ENCODE peak calls at places on chromosomes 5 and 9, in four cellular contexts. X, J, W and A are unnamed samples.
A peak's percentile ranks its signal among the peaks of the same experiment; 100 is the strongest.

GRCh38 chr5:24643880-24644279 is 898 bp downstream of the CDH10 start:
- DNase-seq in X (no peak), J (no peak), W (no peak), A (no peak)

GRCh38 chr5:177489119-177489716 is 8.2 kb downstream of the PDLIM7 start:
- DNase-seq in J (no peak), X (no peak), W (no peak), A (no peak)

GRCh38 chr9:72041775-72042194 is 18.6 kb downstream of the C9orf57 start:
- DNase-seq in W (peak; percentile 82), X (peak; percentile 76), J (no peak), A (no peak)

GRCh38 chr9:80144856-80145255 is 573.1 kb downstream of the TLE4 start:
- DNase-seq in J (no peak), X (no peak), W (no peak), A (no peak)

GRCh38 chr5:106601605-106602004 is 1069.1 kb downstream of the EFNA5 start:
- DNase-seq in W (no peak), J (no peak), X (no peak), A (no peak)

GRCh38 chr5:110105692-110106091 is 416.0 kb downstream of the MAN2A1 start:
- DNase-seq in W (peak; percentile 41), X (no peak), J (no peak), A (no peak)

GRCh38 chr9:113621309-113621791 is 157.8 kb downstream of the RGS3 start:
- DNase-seq in J (no peak), W (peak; percentile 97), X (peak; percentile 93), A (no peak)

GRCh38 chr5:179817071-179817840 is 3.4 kb upstream of the SQSTM1 start:
- DNase-seq in W (no peak), X (no peak), J (no peak), A (no peak)

GRCh38 chr9:114141553-114142548 is 13.5 kb upstream of the COL27A1 start:
- DNase-seq in X (peak; percentile 41), J (no peak), W (peak; percentile 27), A (no peak)

GRCh38 chr9:72786948-72787347 is 165.9 kb downstream of the ALDH1A1 start:
- DNase-seq in W (peak; percentile 62), X (no peak), J (no peak), A (no peak)

GRCh38 chr5:75710630-75711029 is 6.6 kb downstream of the POC5 start:
- DNase-seq in J (no peak), X (no peak), W (no peak), A (no peak)

GRCh38 chr5:34547300-34548085 is 108.6 kb upstream of the RAI14 start:
- DNase-seq in J (no peak), X (no peak), W (no peak), A (no peak)

GRCh38 chr5:54517512-54518145 is at the start of gene SNX18:
- DNase-seq in J (peak; percentile 95), X (peak; percentile 93), W (peak; percentile 92), A (peak; percentile 87)

GRCh38 chr5:139650689-139651501 is 2.7 kb downstream of the CXXC5 start:
- DNase-seq in W (no peak), J (no peak), X (no peak), A (no peak)

GRCh38 chr9:92170848-92171247 is 55.6 kb upstream of the SPTLC1 start:
- DNase-seq in X (no peak), W (no peak), J (no peak), A (no peak)

GRCh38 chr5:78486223-78486622 is 125.8 kb downstream of the SCAMP1 start:
- DNase-seq in J (no peak), X (no peak), W (no peak), A (no peak)

GRCh38 chr5:78483809-78484521 is 123.5 kb downstream of the SCAMP1 start:
- DNase-seq in X (peak; percentile 77), W (peak; percentile 54), J (no peak), A (no peak)

DNA sequence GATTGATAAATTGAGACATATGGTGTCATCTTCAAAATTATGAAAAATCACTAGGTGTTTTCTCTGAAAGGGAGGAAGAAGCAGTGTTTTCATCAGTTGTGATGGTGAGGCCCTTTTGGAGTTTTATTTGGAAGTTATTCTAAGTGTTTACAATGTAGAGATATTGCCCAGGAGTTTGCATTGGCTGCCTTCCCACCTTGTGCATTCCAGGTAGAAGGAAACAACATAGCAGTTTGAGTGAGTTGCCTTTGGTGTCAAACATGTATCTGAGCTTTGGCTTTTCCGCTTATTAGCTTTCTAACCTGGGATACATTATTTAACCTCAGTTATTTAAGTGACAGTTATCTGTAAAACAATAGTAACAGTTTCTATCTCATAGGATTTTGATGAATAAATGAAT is 122.5 kb downstream of the SCAMP1 start:
- DNase-seq in J (no peak), X (no peak), W (no peak), A (no peak)
- H3K4me1 ChIP-seq in J (peaks cover 5% of the 10 kb centered on the region), X (peaks cover 2% of the 10 kb centered on the region), W (no peaks in the 10 kb centered on the region), A (no peaks in the 10 kb centered on the region)

GRCh38 chr5:173763410-173763809 is 124.7 kb upstream of the CPEB4 start:
- DNase-seq in W (no peak), J (no peak), X (no peak), A (no peak)
- H3K27me3 ChIP-seq in W (peaks cover 11% of the 10 kb centered on the region), J (no peaks in the 10 kb centered on the region), X (no peaks in the 10 kb centered on the region), A (no peaks in the 10 kb centered on the region)

DNA sequence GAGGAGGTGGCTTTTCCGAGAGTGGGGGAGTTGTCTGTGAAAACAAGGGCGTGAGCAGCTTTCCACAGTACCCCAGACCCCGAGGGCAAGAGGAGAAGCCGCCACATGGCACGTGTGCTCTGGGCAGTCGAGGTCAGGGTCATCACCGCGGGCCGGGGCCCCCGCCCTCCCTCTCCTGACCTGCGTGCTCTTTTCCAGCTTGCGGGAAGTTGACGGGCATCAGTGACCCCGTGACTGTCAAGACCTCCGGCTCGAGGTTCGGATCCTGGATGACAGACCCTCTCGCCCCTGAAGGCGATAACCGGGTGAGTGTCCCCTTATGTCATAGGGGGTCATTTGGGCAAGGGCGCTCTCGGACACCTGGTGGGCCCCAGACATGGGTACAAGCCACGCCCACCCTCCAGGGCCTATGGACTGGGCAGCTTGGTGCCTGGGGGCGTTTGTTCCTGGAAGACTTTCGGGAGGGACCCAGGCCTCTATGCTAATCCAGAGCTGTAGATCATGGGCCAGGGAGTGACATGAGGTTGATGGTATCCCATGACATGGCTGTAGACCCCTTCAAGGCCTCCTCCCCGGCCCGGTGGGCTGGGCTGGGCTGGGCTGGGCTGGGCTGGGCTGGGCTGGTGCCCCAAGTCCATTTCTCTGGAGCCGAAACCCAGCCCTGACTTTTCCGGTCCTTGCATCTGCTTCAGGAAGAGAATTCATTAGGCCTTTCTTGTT is 19.2 kb downstream of the OLFM1 start:
- DNase-seq in X (no peak), J (no peak), W (no peak), A (no peak)
- H3K36me3 ChIP-seq in X (no peaks in the 10 kb centered on the region), J (no peaks in the 10 kb centered on the region), W (no peaks in the 10 kb centered on the region), A (no peaks in the 10 kb centered on the region)

GRCh38 chr5:122151640-122152039 is 22.3 kb downstream of the ZNF474 start:
- DNase-seq in J (no peak), W (peak; percentile 99), X (peak; percentile 80), A (no peak)
- H3K4me1 ChIP-seq in J (peaks cover 6% of the 10 kb centered on the region), W (peaks cover 21% of the 10 kb centered on the region), X (peaks cover 34% of the 10 kb centered on the region), A (no peaks in the 10 kb centered on the region)

DNA sequence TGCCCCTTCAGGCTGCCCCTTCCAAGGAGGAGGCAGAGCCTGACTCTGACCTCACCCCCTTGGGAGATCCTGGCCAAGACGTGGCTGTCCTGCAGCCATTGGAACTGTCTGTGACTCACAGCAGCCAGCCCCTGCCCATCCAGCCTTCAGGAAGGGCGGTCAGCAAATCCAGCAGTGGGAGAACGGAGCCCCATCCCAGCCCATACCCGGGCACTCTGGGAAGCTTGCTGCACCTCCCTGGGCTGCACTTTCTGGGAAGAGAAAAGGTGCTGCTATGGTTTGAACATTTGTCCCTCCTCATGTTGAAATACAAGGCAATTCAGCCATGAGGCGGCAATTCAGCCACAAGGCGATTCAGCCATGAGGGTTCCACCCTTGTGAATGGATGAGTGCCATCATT is 24.4 kb downstream of the CCDC187 start:
- DNase-seq in X (no peak), J (no peak), W (no peak), A (no peak)
- H3K27me3 ChIP-seq in X (peaks cover 43% of the 10 kb centered on the region), J (no peaks in the 10 kb centered on the region), W (peaks cover 17% of the 10 kb centered on the region), A (no peaks in the 10 kb centered on the region)

GRCh38 chr5:103019804-103020203 is 100.1 kb downstream of the GIN1 start:
- DNase-seq in X (no peak), W (no peak), J (no peak), A (no peak)
- H3K36me3 ChIP-seq in X (peaks cover 10% of the 10 kb centered on the region), W (peaks cover 2% of the 10 kb centered on the region), J (no peaks in the 10 kb centered on the region), A (peaks cover 23% of the 10 kb centered on the region)

GRCh38 chr5:143596824-143597223 is 193.3 kb upstream of the NR3C1 start:
- DNase-seq in X (no peak), W (no peak), J (no peak), A (no peak)
- H3K4me1 ChIP-seq in X (peaks cover 16% of the 10 kb centered on the region), W (peaks cover 7% of the 10 kb centered on the region), J (no peaks in the 10 kb centered on the region), A (no peaks in the 10 kb centered on the region)

GRCh38 chr5:2756764-2757163 is 5.3 kb upstream of the IRX2 start:
- DNase-seq in W (no peak), X (no peak), J (no peak), A (no peak)
- H3K27me3 ChIP-seq in W (no peaks in the 10 kb centered on the region), X (peaks cover 40% of the 10 kb centered on the region), J (peaks cover 2% of the 10 kb centered on the region), A (peaks cover 14% of the 10 kb centered on the region)